ENCODE peak calls at places on chromosomes 1 and 21, in seven cellular contexts. R, W, I, C, K, D and X are unnamed samples.

GRCh38 chr1:3012511-3013291 is 8.6 kb upstream of the ACTRT2 start:
- DNase-seq in K (no peak), W (peak; percentile 57), I (no peak), R (peak; percentile 76), C (no peak), D (peak; percentile 57), X (peak; percentile 98)

GRCh38 chr1:242243472-242243871 is 244.6 kb upstream of the MAP1LC3C start:
- DNase-seq in R (no peak), W (no peak), D (no peak), K (no peak), I (no peak), C (no peak), X (no peak)

GRCh38 chr1:28582248-28582615 is 9.8 kb upstream of the RAB42 start:
- DNase-seq in D (peak; percentile 35), K (peak; percentile 42), I (peak; percentile 50), C (no peak), W (no peak), R (no peak), X (no peak)

GRCh38 chr1:3564921-3565831 is 46.1 kb downstream of the MEGF6 start:
- DNase-seq in D (no peak), K (no peak), C (no peak), I (no peak), W (no peak), R (peak; percentile 28), X (peak; percentile 97)

GRCh38 chr1:14934867-14935266 is 218.7 kb upstream of the TMEM51 start:
- DNase-seq in D (no peak), W (no peak), K (no peak), R (no peak), I (no peak), C (no peak), X (no peak)

GRCh38 chr1:201791051-201791774 is 37.7 kb upstream of the IPO9 start:
- DNase-seq in K (no peak), I (no peak), R (no peak), D (no peak), C (no peak), W (no peak), X (no peak)

GRCh38 chr1:84774674-84775548 is 84.7 kb upstream of the SSX2IP start:
- DNase-seq in K (peak; percentile 25), C (no peak), D (no peak), R (no peak), I (no peak), W (no peak), X (no peak)

GRCh38 chr1:205026181-205026580 is 16.8 kb upstream of the CNTN2 start:
- DNase-seq in D (no peak), R (no peak), C (no peak), W (no peak), K (no peak), I (no peak), X (no peak)

GRCh38 chr1:40049745-40050144 is 9.2 kb downstream of the CAP1 start:
- DNase-seq in R (no peak), K (peak; percentile 62), D (no peak), W (no peak), C (no peak), I (no peak), X (peak; percentile 65)

GRCh38 chr1:181972256-181972655 is 89.3 kb downstream of the ZNF648 start:
- DNase-seq in K (peak; percentile 33), I (no peak), C (no peak), W (no peak), R (no peak), D (no peak), X (no peak)

GRCh38 chr1:23168079-23168461 is 586 bp downstream of the LUZP1 start:
- DNase-seq in D (peak; percentile 40), C (no peak), I (no peak), W (peak; percentile 43), K (no peak), R (peak; percentile 36), X (peak; percentile 94)

GRCh38 chr1:206734499-206735142 is 36.0 kb upstream of the IL19 start:
- DNase-seq in C (no peak), R (peak; percentile 67), W (peak; percentile 41), K (peak; percentile 39), D (peak; percentile 75), I (peak; percentile 28), X (peak; percentile 94)

GRCh38 chr1:59079434-59080135 is 217.3 kb upstream of the FGGY start:
- DNase-seq in D (no peak), C (no peak), I (peak; percentile 22), K (no peak), R (no peak), W (no peak), X (no peak)

GRCh38 chr1:200233393-200233792 is 176.4 kb downstream of the ZNF281 start:
- DNase-seq in W (no peak), D (no peak), R (no peak), I (peak; percentile 83), K (no peak), C (no peak), X (peak; percentile 43)

GRCh38 chr1:23469372-23469982 is 14.5 kb downstream of the ASAP3 start:
- DNase-seq in W (no peak), I (no peak), D (no peak), K (no peak), R (no peak), C (no peak), X (no peak)

GRCh38 chr1:2631136-2632050 is 1.4 kb downstream of the MMEL1 start:
- DNase-seq in C (no peak), R (no peak), D (peak; percentile 78), I (no peak), K (no peak), W (no peak), X (peak; percentile 69)

GRCh38 chr1:208007938-208008342 is 97.0 kb upstream of the CD34 start:
- DNase-seq in C (no peak), K (peak; percentile 68), W (no peak), R (no peak), I (peak; percentile 82), D (no peak), X (peak; percentile 77)

GRCh38 chr1:58011978-58012377 is 534.5 kb downstream of the OMA1 start:
- DNase-seq in K (peak; percentile 4), C (no peak), I (no peak), R (no peak), D (no peak), W (no peak), X (no peak)

GRCh38 chr1:199616947-199617346 is 410.6 kb upstream of the NR5A2 start:
- DNase-seq in W (no peak), I (no peak), K (no peak), C (no peak), D (no peak), R (no peak), X (no peak)

GRCh38 chr21:40793057-40793456 is 53.9 kb downstream of the DSCAM start:
- DNase-seq in I (peak; percentile 49), C (no peak), K (no peak), R (no peak), D (no peak), W (no peak), X (no peak)

GRCh38 chr21:37365657-37366487 is 701 bp upstream of the DYRK1A start:
- DNase-seq in D (peak; percentile 72), I (peak; percentile 72), K (peak; percentile 35), W (peak; percentile 71), C (no peak), R (peak; percentile 77), X (peak; percentile 78)

GRCh38 chr1:234612352-234613127 is 2.6 kb upstream of the IRF2BP2 start:
- DNase-seq in R (peak; percentile 92), K (peak; percentile 100), I (peak; percentile 100), W (peak; percentile 90), D (peak; percentile 96), C (peak; percentile 97), X (peak; percentile 94)
- H3K4me3 ChIP-seq in R (no peak overlapping the region), K (no peak overlapping the region), I (peak overlapping the region; percentile 45), W (peak overlapping the region; percentile 26), D (peak overlapping the region; percentile 2), C (peak overlapping the region; percentile 74), X (peak overlapping the region; percentile 41)

GRCh38 chr1:178609015-178609414 is 96.1 kb downstream of the TEX35 start:
- DNase-seq in C (no peak), I (peak; percentile 91), R (no peak), W (no peak), D (no peak), K (peak; percentile 83), X (peak; percentile 77)
- H3K4me3 ChIP-seq in C (no peak overlapping the region), I (peak overlapping the region; percentile 26), R (no peak overlapping the region), W (no peak overlapping the region), D (no peak overlapping the region), K (no peak overlapping the region), X (peak overlapping the region; percentile 24)

DNA sequence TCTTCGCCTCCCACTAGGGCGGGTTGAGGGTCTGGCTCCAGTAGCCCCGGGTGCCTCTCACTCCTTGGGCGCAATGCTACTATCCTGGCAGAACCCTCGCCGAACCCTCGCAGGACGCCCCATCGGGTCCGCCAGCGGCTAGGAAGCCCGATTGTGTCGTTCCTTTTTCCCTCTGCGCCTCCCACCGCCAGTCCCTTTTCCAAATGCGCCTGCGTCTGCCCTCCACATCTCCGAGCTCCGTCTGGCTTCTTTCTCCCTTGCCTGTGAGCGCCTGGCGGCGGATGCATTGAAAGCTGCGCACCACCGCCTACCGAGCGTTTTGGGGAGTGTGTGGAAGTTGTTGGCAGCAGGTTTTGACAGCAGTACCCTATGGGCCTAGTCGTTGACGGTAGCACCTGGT is 1.0 kb upstream of the DIRAS3 start:
- DNase-seq in K (peak; percentile 58), I (peak; percentile 73), C (no peak), R (peak; percentile 74), D (peak; percentile 26), W (peak; percentile 57), X (peak; percentile 91)
- H3K4me3 ChIP-seq in K (peak overlapping the region; percentile 26), I (peak overlapping the region; percentile 67), C (no peak overlapping the region), R (no peak overlapping the region), D (no peak overlapping the region), W (no peak overlapping the region), X (peak overlapping the region; percentile 63)

GRCh38 chr1:63843884-63844283 is 70.1 kb downstream of the ROR1 start:
- DNase-seq in K (no peak), C (no peak), R (no peak), W (no peak), I (no peak), D (no peak), X (no peak)
- H3K4me3 ChIP-seq in K (no peak overlapping the region), C (no peak overlapping the region), R (no peak overlapping the region), W (no peak overlapping the region), I (no peak overlapping the region), D (no peak overlapping the region), X (no peak overlapping the region)

GRCh38 chr1:93585059-93585966 is 96.3 kb downstream of the BCAR3 start:
- DNase-seq in K (peak; percentile 74), I (peak; percentile 56), D (peak; percentile 98), W (peak; percentile 90), R (peak; percentile 98), C (no peak), X (peak; percentile 81)

GRCh38 chr1:93581917-93582850 is 99.5 kb downstream of the BCAR3 start:
- DNase-seq in C (no peak), K (no peak), I (no peak), W (no peak), D (peak; percentile 77), R (no peak), X (no peak)

GRCh38 chr1:93587354-93587753 is 94.3 kb downstream of the BCAR3 start:
- DNase-seq in W (no peak), I (no peak), R (no peak), C (no peak), D (no peak), K (no peak), X (peak; percentile 15)

GRCh38 chr1:93588206-93588605 is 93.4 kb downstream of the BCAR3 start:
- DNase-seq in W (no peak), K (no peak), R (no peak), I (no peak), C (no peak), D (no peak), X (peak; percentile 23)

GRCh38 chr1:93584238-93585003 is 97.2 kb downstream of the BCAR3 start:
- DNase-seq in I (peak; percentile 78), D (no peak), C (no peak), W (no peak), R (no peak), K (no peak), X (peak; percentile 84)
- H3K4me3 ChIP-seq in I (no peak overlapping the region), D (peak overlapping the region; percentile 34), C (no peak overlapping the region), W (no peak overlapping the region), R (no peak overlapping the region), K (peak overlapping the region; percentile 5), X (no peak overlapping the region)